ENCODE peak calls at places on chromosomes 4 and X, in eight cellular contexts. L, Y, X, I, H, B, Q and G are unnamed samples.

GRCh38 chrX:40176256-40176978 is 78.7 kb upstream of the BCOR start:
- DNase-seq in L (peak), Y (peak), X (peak), I (peak), H (peak), B (peak), Q (no peak), G (peak)

GRCh38 chr4:169243808-169244207 is 26.9 kb downstream of the SH3RF1 start:
- DNase-seq in L (no peak), Y (no peak), X (no peak), I (peak), H (no peak), B (peak), Q (peak), G (no peak)

GRCh38 chrX:119218198-119218597 is 17.9 kb upstream of the PGRMC1 start:
- DNase-seq in L (no peak), Y (no peak), X (no peak), I (no peak), H (no peak), B (peak), Q (no peak), G (no peak)

GRCh38 chrX:23857935-23858334 is 49.8 kb downstream of the APOO start:
- DNase-seq in L (no peak), Y (no peak), X (no peak), I (no peak), H (no peak), B (no peak), Q (no peak), G (no peak)

GRCh38 chrX:17587352-17587751 is 149.9 kb upstream of the SCML1 start:
- DNase-seq in L (no peak), Y (no peak), X (no peak), I (no peak), H (no peak), B (no peak), Q (no peak), G (no peak)

GRCh38 chrX:97315939-97316338 is 432.2 kb downstream of the RPA4 start:
- DNase-seq in L (no peak), Y (no peak), X (no peak), I (no peak), H (no peak), B (no peak), Q (no peak), G (no peak)

GRCh38 chrX:66004928-66005831 is 34.7 kb downstream of the VSIG4 start:
- DNase-seq in L (no peak), Y (no peak), X (no peak), I (no peak), H (no peak), B (no peak), Q (no peak), G (no peak)

GRCh38 chr4:19514276-19515070 is 737.2 kb upstream of the SLIT2 start:
- DNase-seq in L (no peak), Y (no peak), X (no peak), I (no peak), H (no peak), B (no peak), Q (no peak), G (no peak)

GRCh38 chr4:110197421-110198398 is 705 bp downstream of the ELOVL6 start:
- DNase-seq in L (peak), Y (peak), X (peak), I (peak), H (peak), B (peak), Q (peak), G (no peak)

GRCh38 chr4:172998527-172999469 is 169.8 kb upstream of the GALNT7 start:
- DNase-seq in L (no peak), Y (no peak), X (no peak), I (peak), H (no peak), B (peak), Q (no peak), G (no peak)

GRCh38 chr4:19728773-19729172 is 522.9 kb upstream of the SLIT2 start:
- DNase-seq in L (no peak), Y (no peak), X (no peak), I (peak), H (no peak), B (no peak), Q (no peak), G (no peak)

GRCh38 chr4:184825394-184826314 is at the start of gene ACSL1:
- DNase-seq in L (peak), Y (peak), X (peak), I (peak), H (peak), B (peak), Q (peak), G (peak)

GRCh38 chrX:30181353-30181752 is 34.0 kb upstream of the MAGEB2 start:
- DNase-seq in L (no peak), Y (no peak), X (no peak), I (no peak), H (no peak), B (no peak), Q (no peak), G (no peak)

GRCh38 chrX:39830414-39830813 is 267.3 kb downstream of the BCOR start:
- DNase-seq in L (no peak), Y (no peak), X (no peak), I (no peak), H (no peak), B (no peak), Q (no peak), G (no peak)

GRCh38 chrX:43500240-43500639 is 155.9 kb upstream of the MAOA start:
- DNase-seq in L (no peak), Y (no peak), X (no peak), I (no peak), H (no peak), B (no peak), Q (no peak), G (no peak)

GRCh38 chr4:55609393-55609821 is 17.4 kb upstream of the PDCL2 start:
- DNase-seq in L (no peak), Y (no peak), X (no peak), I (peak), H (no peak), B (peak), Q (no peak), G (no peak)

GRCh38 chr4:150518559-150518958 is 63.4 kb upstream of the MAB21L2 start:
- DNase-seq in L (no peak), Y (no peak), X (no peak), I (peak), H (no peak), B (peak), Q (no peak), G (no peak)

GRCh38 chrX:915427-916234 is 285.0 kb downstream of the SHOX start:
- DNase-seq in L (no peak), Y (no peak), X (no peak), I (no peak), H (no peak), B (no peak), Q (no peak), G (no peak)

GRCh38 chr4:26141916-26142638 is 178.7 kb upstream of the RBPJ start:
- DNase-seq in L (no peak), Y (no peak), X (no peak), I (peak), H (peak), B (peak), Q (no peak), G (peak)

GRCh38 chr4:37803348-37803973 is 23.0 kb upstream of the PGM2 start:
- DNase-seq in L (no peak), Y (no peak), X (peak), I (peak), H (no peak), B (peak), Q (peak), G (no peak)

GRCh38 chrX:85243155-85243554 is 424 bp downstream of the SATL1 start:
- DNase-seq in L (no peak), Y (no peak), X (no peak), I (peak), H (no peak), B (no peak), Q (no peak), G (no peak)

GRCh38 chr4:8050555-8051206 is 107.9 kb downstream of the ABLIM2 start:
- DNase-seq in L (peak), Y (peak), X (no peak), I (no peak), H (peak), B (peak), Q (no peak), G (peak)

GRCh38 chrX:104742345-104742744 is 176.3 kb downstream of the IL1RAPL2 start:
- DNase-seq in L (no peak), Y (no peak), X (no peak), I (no peak), H (no peak), B (no peak), Q (no peak), G (no peak)

GRCh38 chrX:149570668-149571067 is 16.6 kb downstream of the MAGEA9B start:
- DNase-seq in L (no peak), Y (no peak), X (no peak), I (peak), H (no peak), B (peak), Q (peak), G (no peak)